ENCODE peak calls at places on chromosome 9, in eight cellular contexts. E is T follicular helper cell, O is NCI-H1930, Y is cardiac septum, B is Caco-2, N is GM03348, U is NCI-H446, R is GM13976. D is an unnamed sample.

GRCh38 chr9:128297221-128297773 is 21.2 kb downstream of the SWI5 start:
- DNase-seq in U (no peak), R (peak), E (no peak), O (no peak), Y (no peak), B (no peak), N (no peak), D (no peak)

GRCh38 chr9:93807166-93808013 is 147.8 kb downstream of the BARX1 start:
- DNase-seq in E (no peak), U (no peak), Y (no peak), N (peak), O (no peak), B (no peak), R (peak), D (no peak)

GRCh38 chr9:133769511-133770075 is 31.4 kb upstream of the SARDH start:
- DNase-seq in Y (peak), N (no peak), O (no peak), B (peak), E (no peak), U (no peak), R (no peak), D (no peak)

GRCh38 chr9:127418037-127418471 is 6.1 kb upstream of the ZNF79 start:
- DNase-seq in O (no peak), B (peak), R (peak), N (peak), Y (no peak), U (no peak), E (peak), D (no peak)

GRCh38 chr9:107707419-107707837 is 217.9 kb upstream of the KLF4 start:
- DNase-seq in Y (no peak), E (no peak), U (no peak), R (no peak), O (no peak), N (peak), B (no peak), D (peak)

GRCh38 chr9:111657051-111657450 is 4.4 kb upstream of the GNG10 start:
- DNase-seq in O (no peak), Y (no peak), U (no peak), B (no peak), E (no peak), R (no peak), N (no peak), D (no peak)

GRCh38 chr9:87675906-87676515 is 49.9 kb upstream of the CTSL start:
- DNase-seq in N (no peak), B (no peak), R (no peak), U (no peak), E (no peak), O (no peak), Y (peak), D (no peak)

GRCh38 chr9:90970603-90971002 is 169.0 kb downstream of the SYK start:
- DNase-seq in R (no peak), Y (no peak), O (no peak), B (no peak), E (no peak), U (no peak), N (no peak), D (peak)

GRCh38 chr9:14298607-14299022 is 15.3 kb downstream of the NFIB start:
- DNase-seq in O (no peak), B (no peak), U (no peak), R (no peak), Y (no peak), E (no peak), N (no peak), D (no peak)

GRCh38 chr9:447230-448025 is 232.8 kb downstream of the DOCK8 start:
- DNase-seq in U (no peak), R (peak), N (peak), B (peak), E (peak), O (no peak), Y (no peak), D (peak)

GRCh38 chr9:124770359-124771020 is 621 bp downstream of the NR6A1 start:
- DNase-seq in R (peak), U (no peak), O (no peak), N (no peak), E (no peak), Y (peak), B (peak), D (no peak)

GRCh38 chr9:138100711-138101349 is 223.2 kb downstream of the CACNA1B start:
- DNase-seq in R (peak), Y (no peak), N (no peak), U (no peak), E (no peak), B (no peak), O (no peak), D (no peak)

GRCh38 chr9:7560669-7561305 is 238.8 kb downstream of the DMAC1 start:
- DNase-seq in O (no peak), Y (no peak), E (no peak), R (no peak), U (no peak), B (no peak), N (no peak), D (no peak)

GRCh38 chr9:14312721-14313377 is 1.1 kb downstream of the NFIB start:
- DNase-seq in Y (no peak), N (peak), B (no peak), R (no peak), U (no peak), E (no peak), O (no peak), D (no peak)

GRCh38 chr9:110048473-110048975 is 159.4 kb downstream of the C9orf152 start:
- DNase-seq in B (peak), U (peak), Y (peak), E (peak), O (peak), R (peak), N (peak), D (peak)

GRCh38 chr9:99055384-99055783 is 49.5 kb upstream of the TGFBR1 start:
- DNase-seq in R (no peak), N (no peak), E (no peak), O (no peak), Y (no peak), B (no peak), U (no peak), D (no peak)

GRCh38 chr9:119601632-119602031 is 232.4 kb upstream of the BRINP1 start:
- DNase-seq in O (no peak), Y (no peak), B (no peak), E (no peak), N (no peak), U (no peak), R (no peak), D (no peak)

GRCh38 chr9:112793213-112793810 is 42.8 kb downstream of the SNX30 start:
- DNase-seq in R (peak), B (peak), N (peak), E (peak), O (peak), Y (peak), U (peak), D (peak)

GRCh38 chr9:109981091-109981490 is 201.1 kb downstream of the PALM2AKAP2 start:
- DNase-seq in O (no peak), U (no peak), N (no peak), R (no peak), B (no peak), Y (no peak), E (no peak), D (no peak)

D was measured in AG10803.